ENCODE peak calls at places on chromosomes 16 and 17, in seven cellular contexts. X is RWPE2; U is HCT116; V is CD4-positive, alpha-beta memory T cell; P is endodermal cell; O is astrocyte; M is esophagus squamous epithelium. H is an unnamed sample.

GRCh38 chr17:35731239-35731931 is at the start of gene RASL10B:
- DNase-seq in U (no peak), P (peak; percentile 96), X (no peak), V (peak; percentile 61), M (no peak), O (no peak), H (peak; percentile 28)

GRCh38 chr17:68381076-68381900 is 76.0 kb downstream of the WIPI1 start:
- DNase-seq in X (no peak), P (no peak), V (no peak), O (peak; percentile 96), M (no peak), U (peak; percentile 98), H (peak; percentile 46)

GRCh38 chr17:79834575-79835469 is 4.4 kb downstream of the CBX4 start:
- DNase-seq in X (no peak), M (no peak), V (peak; percentile 53), O (no peak), P (peak; percentile 97), U (no peak), H (no peak)

GRCh38 chr16:88914750-88915368 is 48.4 kb upstream of the PABPN1L start:
- DNase-seq in M (no peak), V (no peak), U (no peak), O (peak; percentile 27), X (no peak), P (no peak), H (no peak)

GRCh38 chr17:77068915-77069314 is 71.9 kb upstream of the SEC14L1 start:
- DNase-seq in M (no peak), P (no peak), X (peak; percentile 79), U (no peak), O (no peak), V (no peak), H (no peak)

GRCh38 chr16:60246055-60246454 is 1511.9 kb upstream of the GOT2 start:
- DNase-seq in M (no peak), V (no peak), P (no peak), O (no peak), X (no peak), U (no peak), H (no peak)

GRCh38 chr17:49815761-49816281 is 27.3 kb downstream of the KAT7 start:
- DNase-seq in U (no peak), X (no peak), O (no peak), P (peak; percentile 89), M (no peak), V (no peak), H (peak; percentile 53)

GRCh38 chr17:21474815-21475214 is 98.7 kb downstream of the KCNJ12 start:
- DNase-seq in U (no peak), V (no peak), P (peak; percentile 33), X (no peak), M (no peak), O (no peak), H (no peak)

GRCh38 chr17:77385750-77386501 is 245.2 kb downstream of the SEC14L1 start:
- DNase-seq in X (no peak), V (no peak), M (no peak), U (no peak), P (no peak), O (no peak), H (peak; percentile 25)

GRCh38 chr16:11670171-11671131 is 2.2 kb downstream of the SNN start:
- DNase-seq in U (no peak), M (no peak), V (no peak), O (no peak), P (peak; percentile 50), X (no peak), H (no peak)

DNA sequence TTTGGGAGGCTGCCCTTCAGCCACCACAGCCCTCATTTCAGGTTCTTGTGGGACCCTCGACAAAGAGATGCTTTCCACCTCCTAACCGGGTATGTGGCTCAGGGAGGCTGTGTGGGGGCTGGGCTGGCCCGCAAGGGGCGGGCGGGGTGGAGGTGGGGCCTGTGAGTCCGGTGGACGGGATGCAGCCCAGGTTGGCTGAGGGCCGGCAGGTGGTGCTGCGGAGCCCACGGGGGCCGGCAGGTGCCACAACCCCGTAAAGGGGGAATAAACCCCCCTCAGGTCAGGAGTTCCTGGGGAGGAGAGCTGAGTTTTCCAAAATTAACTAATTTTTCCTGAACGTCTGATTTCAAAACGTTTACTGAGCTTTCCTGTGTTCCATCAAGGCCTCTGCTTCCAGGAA is 4.9 kb upstream of the CIAO3 start:
- DNase-seq in X (no peak), V (no peak), P (peak; percentile 92), U (no peak), M (no peak), O (no peak), H (no peak)
- H3K27ac ChIP-seq in X (no peak overlapping the region), V (no peak overlapping the region), P (no peak overlapping the region), U (no peak overlapping the region), M (no peak overlapping the region), O (no peak overlapping the region), H (no peak overlapping the region)

GRCh38 chr16:74025-74424 is 1.6 kb upstream of the RHBDF1 start:
- DNase-seq in U (no peak), P (no peak), V (peak; percentile 20), M (no peak), X (no peak), O (no peak), H (no peak)
- H3K27ac ChIP-seq in U (no peak overlapping the region), P (no peak overlapping the region), V (no peak overlapping the region), M (peak overlapping the region; percentile 81), X (peak overlapping the region; percentile 81), O (no peak overlapping the region), H (no peak overlapping the region)

DNA sequence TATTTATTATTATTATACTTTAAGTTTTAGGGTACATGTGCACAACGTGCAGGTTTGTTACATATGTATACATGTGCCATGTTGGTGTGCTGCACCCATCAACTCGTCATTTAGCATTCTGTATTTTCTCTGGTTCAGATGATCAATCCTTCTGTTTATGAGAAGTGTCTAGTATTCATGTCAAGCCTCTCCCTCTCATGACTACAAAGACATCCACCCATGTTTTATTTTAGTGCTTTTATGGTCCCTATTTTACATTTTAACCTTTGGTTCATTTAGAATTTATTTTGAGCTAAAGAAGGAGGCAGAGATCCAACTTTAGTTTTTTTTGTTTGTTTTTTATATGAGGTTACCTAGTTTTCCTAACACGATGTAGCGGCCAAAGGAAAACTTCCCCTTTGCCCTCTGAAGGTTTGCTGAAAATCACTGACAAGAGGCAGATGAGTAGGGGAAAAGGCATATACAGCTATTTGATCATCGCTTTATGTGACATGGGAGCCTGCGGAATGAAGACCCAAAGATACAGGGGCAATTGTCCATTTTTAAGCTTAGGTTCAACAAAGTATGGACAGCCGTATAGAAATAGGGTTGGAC is 22.4 kb upstream of the AQP8 start:
- DNase-seq in X (no peak), P (no peak), V (no peak), M (no peak), O (no peak), U (no peak), H (no peak)
- H3K27ac ChIP-seq in X (no peak overlapping the region), P (no peak overlapping the region), V (no peak overlapping the region), M (no peak overlapping the region), O (no peak overlapping the region), U (no peak overlapping the region), H (no peak overlapping the region)

GRCh38 chr17:7240375-7240774 is 1.1 kb upstream of the PHF23 start:
- DNase-seq in P (no peak), V (no peak), U (no peak), O (no peak), M (no peak), X (no peak), H (no peak)
- H3K27ac ChIP-seq in P (no peak overlapping the region), V (peak overlapping the region; percentile 85), U (peak overlapping the region; percentile 92), O (no peak overlapping the region), M (peak overlapping the region; percentile 97), X (peak overlapping the region; percentile 74), H (no peak overlapping the region)

GRCh38 chr17:17834974-17835373 is 1.8 kb downstream of the SREBF1 start:
- DNase-seq in P (no peak), U (no peak), O (no peak), X (no peak), V (no peak), M (no peak), H (no peak)
- H3K27ac ChIP-seq in P (no peak overlapping the region), U (peak overlapping the region; percentile 98), O (peak overlapping the region; percentile 99), X (peak overlapping the region; percentile 98), V (peak overlapping the region; percentile 98), M (peak overlapping the region; percentile 97), H (no peak overlapping the region)

GRCh38 chr17:27340575-27340974 is 46.7 kb downstream of the WSB1 start:
- DNase-seq in M (no peak), O (no peak), X (no peak), V (no peak), U (no peak), P (no peak), H (no peak)
- H3K27ac ChIP-seq in M (peak overlapping the region; percentile 49), O (no peak overlapping the region), X (no peak overlapping the region), V (no peak overlapping the region), U (peak overlapping the region; percentile 28), P (no peak overlapping the region), H (no peak overlapping the region)

DNA sequence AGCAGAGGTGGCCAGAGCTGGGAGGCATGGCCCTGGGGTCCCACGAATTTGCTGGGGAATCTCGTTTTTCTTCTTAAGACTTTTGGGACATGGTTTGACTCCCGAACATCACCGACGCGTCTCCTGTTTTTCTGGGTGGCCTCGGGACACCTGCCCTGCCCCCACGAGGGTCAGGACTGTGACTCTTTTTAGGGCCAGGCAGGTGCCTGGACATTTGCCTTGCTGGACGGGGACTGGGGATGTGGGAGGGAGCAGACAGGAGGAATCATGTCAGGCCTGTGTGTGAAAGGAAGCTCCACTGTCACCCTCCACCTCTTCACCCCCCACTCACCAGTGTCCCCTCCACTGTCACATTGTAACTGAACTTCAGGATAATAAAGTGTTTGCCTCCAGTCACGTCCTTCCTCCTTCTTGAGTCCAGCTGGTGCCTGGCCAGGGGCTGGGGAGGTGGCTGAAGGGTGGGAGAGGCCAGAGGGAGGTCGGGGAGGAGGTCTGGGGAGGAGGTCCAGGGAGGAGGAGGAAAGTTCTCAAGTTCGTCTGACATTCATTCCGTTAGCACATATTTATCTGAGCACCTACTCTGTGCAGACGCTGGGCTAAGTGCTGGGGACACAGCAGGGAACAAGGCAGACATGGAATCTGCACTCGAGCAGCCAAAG is 2.3 kb downstream of the CSF3 start:
- DNase-seq in M (no peak), P (peak; percentile 54), U (no peak), O (no peak), X (no peak), V (no peak), H (no peak)
- H3K27ac ChIP-seq in M (no peak overlapping the region), P (no peak overlapping the region), U (no peak overlapping the region), O (no peak overlapping the region), X (peak overlapping the region; percentile 93), V (no peak overlapping the region), H (peak overlapping the region; percentile 99)

GRCh38 chr17:43398724-43399595 is at the start of gene ARL4D:
- DNase-seq in U (no peak), V (peak; percentile 85), O (peak; percentile 54), M (no peak), X (peak; percentile 87), P (peak; percentile 95), H (peak; percentile 78)
- H3K27ac ChIP-seq in U (peak within 1 kb of the TSS; percentile 36), V (peak within 1 kb of the TSS; percentile 64), O (peak within 1 kb of the TSS; percentile 63), M (peak within 1 kb of the TSS; percentile 98), X (peak within 1 kb of the TSS; percentile 73), P (peak within 1 kb of the TSS; percentile 55), H (no peak within 1 kb of the TSS)

DNA sequence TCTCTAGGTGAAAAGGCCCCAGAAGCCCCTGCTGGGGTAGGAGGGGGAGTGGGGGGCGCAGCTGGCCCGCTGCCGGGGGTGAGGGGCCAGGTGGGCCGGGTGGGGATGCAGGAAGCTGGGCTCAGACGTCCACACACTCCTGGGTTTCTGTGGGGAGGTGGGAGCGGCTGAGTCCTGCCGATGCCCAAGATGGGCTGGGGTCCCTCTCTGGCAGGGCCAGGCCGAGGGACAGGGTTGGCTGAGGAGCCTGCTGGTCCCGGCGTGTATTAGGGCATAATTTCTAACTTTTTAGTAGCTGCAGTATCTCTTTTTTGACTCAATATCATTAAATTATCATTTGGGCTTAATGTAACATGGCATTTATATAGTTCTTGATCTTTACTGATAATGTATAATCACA is 121.4 kb upstream of the CORO6 start:
- DNase-seq in V (no peak), M (no peak), P (no peak), U (no peak), X (no peak), O (no peak), H (no peak)
- H3K27ac ChIP-seq in V (no peak overlapping the region), M (no peak overlapping the region), P (no peak overlapping the region), U (no peak overlapping the region), X (peak overlapping the region; percentile 36), O (no peak overlapping the region), H (peak overlapping the region; percentile 82)

H was measured in endothelial cell of umbilical vein.